ENCODE peak calls at places on chromosomes 12 and 14, in six cellular contexts. One of them, this sample, is unnamed.

GRCh38 chr12:130577348-130577747 is 138.8 kb downstream of the RIMBP2 start:
- DNase-seq in GM12878: no peak
- DNase-seq in HepG2: no peak
- DNase-seq in SK-N-SH: no peak
- DNase-seq in HCT116: no peak
- DNase-seq in H1: no peak
- DNase-seq in this sample: no peak

GRCh38 chr14:91872517-91873470 is 5.5 kb upstream of the TC2N start:
- DNase-seq in H1: no peak
- DNase-seq in GM12878: no peak
- DNase-seq in SK-N-SH: no peak
- DNase-seq in HepG2: no peak
- DNase-seq in HCT116: no peak
- DNase-seq in this sample: peak

GRCh38 chr14:92039073-92039719 is 663 bp downstream of the TRIP11 start:
- DNase-seq in GM12878: no peak
- DNase-seq in H1: peak
- DNase-seq in SK-N-SH: peak
- DNase-seq in HepG2: peak
- DNase-seq in HCT116: peak
- DNase-seq in this sample: peak

GRCh38 chr12:78759387-78759786 is 105.2 kb upstream of the SYT1 start:
- DNase-seq in HepG2: peak
- DNase-seq in GM12878: no peak
- DNase-seq in HCT116: no peak
- DNase-seq in H1: no peak
- DNase-seq in SK-N-SH: no peak
- DNase-seq in this sample: peak

GRCh38 chr14:100668352-100668751 is 58.3 kb upstream of the DLK1 start:
- DNase-seq in SK-N-SH: no peak
- DNase-seq in HCT116: no peak
- DNase-seq in GM12878: no peak
- DNase-seq in HepG2: no peak
- DNase-seq in H1: no peak
- DNase-seq in this sample: no peak

GRCh38 chr14:34324363-34324795 is 137.7 kb downstream of the SPTSSA start:
- DNase-seq in GM12878: no peak
- DNase-seq in SK-N-SH: peak
- DNase-seq in H1: no peak
- DNase-seq in HepG2: peak
- DNase-seq in HCT116: peak
- DNase-seq in this sample: no peak

GRCh38 chr14:60665178-60665555 is 15.9 kb upstream of the SIX1 start:
- DNase-seq in SK-N-SH: no peak
- DNase-seq in HCT116: no peak
- DNase-seq in H1: no peak
- DNase-seq in GM12878: no peak
- DNase-seq in HepG2: peak
- DNase-seq in this sample: no peak

GRCh38 chr14:77026166-77026929 is 2.2 kb downstream of the IRF2BPL start:
- DNase-seq in HepG2: no peak
- DNase-seq in GM12878: no peak
- DNase-seq in H1: no peak
- DNase-seq in HCT116: no peak
- DNase-seq in SK-N-SH: peak
- DNase-seq in this sample: peak

GRCh38 chr14:96816281-96816680 is 19.1 kb downstream of the VRK1 start:
- DNase-seq in GM12878: no peak
- DNase-seq in HepG2: no peak
- DNase-seq in HCT116: no peak
- DNase-seq in H1: no peak
- DNase-seq in SK-N-SH: no peak
- DNase-seq in this sample: no peak

GRCh38 chr12:123601602-123602489 is at the start of gene DDX55:
- DNase-seq in HepG2: peak
- DNase-seq in SK-N-SH: peak
- DNase-seq in GM12878: peak
- DNase-seq in H1: no peak
- DNase-seq in HCT116: peak
- DNase-seq in this sample: peak

GRCh38 chr12:82708507-82708906 is 21.8 kb downstream of the TMTC2 start:
- DNase-seq in SK-N-SH: peak
- DNase-seq in HCT116: no peak
- DNase-seq in HepG2: no peak
- DNase-seq in GM12878: no peak
- DNase-seq in H1: peak
- DNase-seq in this sample: no peak

GRCh38 chr12:65123435-65124063 is 2.4 kb upstream of the WIF1 start:
- DNase-seq in SK-N-SH: peak
- DNase-seq in HepG2: peak
- DNase-seq in GM12878: peak
- DNase-seq in H1: no peak
- DNase-seq in HCT116: no peak
- DNase-seq in this sample: no peak

GRCh38 chr14:49954171-49954631 is 61.3 kb downstream of the ARF6 start:
- DNase-seq in GM12878: no peak
- DNase-seq in H1: no peak
- DNase-seq in HCT116: no peak
- DNase-seq in HepG2: no peak
- DNase-seq in SK-N-SH: no peak
- DNase-seq in this sample: no peak

GRCh38 chr12:73308747-73309146 is 1036.6 kb downstream of the TRHDE start:
- DNase-seq in H1: no peak
- DNase-seq in GM12878: no peak
- DNase-seq in HepG2: no peak
- DNase-seq in HCT116: peak
- DNase-seq in SK-N-SH: no peak
- DNase-seq in this sample: no peak

GRCh38 chr14:95497561-95498011 is 18.9 kb downstream of the SYNE3 start:
- DNase-seq in HCT116: no peak
- DNase-seq in GM12878: no peak
- DNase-seq in SK-N-SH: peak
- DNase-seq in H1: no peak
- DNase-seq in HepG2: no peak
- DNase-seq in this sample: no peak

GRCh38 chr12:2998789-2999264 is 39.6 kb downstream of the TEAD4 start:
- DNase-seq in SK-N-SH: no peak
- DNase-seq in HepG2: no peak
- DNase-seq in HCT116: no peak
- DNase-seq in GM12878: no peak
- DNase-seq in H1: peak
- DNase-seq in this sample: no peak

GRCh38 chr14:56648508-56649301 is 69.1 kb downstream of the TMEM260 start:
- DNase-seq in HCT116: no peak
- DNase-seq in HepG2: no peak
- DNase-seq in SK-N-SH: no peak
- DNase-seq in H1: no peak
- DNase-seq in GM12878: no peak
- DNase-seq in this sample: no peak

GRCh38 chr12:1518763-1519516 is 75.4 kb downstream of the FBXL14 start:
- DNase-seq in SK-N-SH: no peak
- DNase-seq in HepG2: peak
- DNase-seq in HCT116: peak
- DNase-seq in GM12878: no peak
- DNase-seq in H1: no peak
- DNase-seq in this sample: no peak

GRCh38 chr12:115872212-115872611 is 405.3 kb downstream of the MED13L start:
- DNase-seq in HCT116: no peak
- DNase-seq in GM12878: no peak
- DNase-seq in H1: no peak
- DNase-seq in HepG2: peak
- DNase-seq in SK-N-SH: no peak
- DNase-seq in this sample: peak

GRCh38 chr12:124419292-124420040 is 124.6 kb downstream of the RFLNA start:
- DNase-seq in H1: no peak
- DNase-seq in HepG2: no peak
- DNase-seq in GM12878: no peak
- DNase-seq in HCT116: no peak
- DNase-seq in SK-N-SH: no peak
- DNase-seq in this sample: no peak

GRCh38 chr14:102695172-102695569 is 82.1 kb upstream of the TRAF3 start:
- DNase-seq in HepG2: no peak
- DNase-seq in GM12878: no peak
- DNase-seq in H1: no peak
- DNase-seq in HCT116: no peak
- DNase-seq in SK-N-SH: no peak
- DNase-seq in this sample: no peak

GRCh38 chr14:56092761-56093160 is 25.4 kb upstream of the PELI2 start:
- DNase-seq in HepG2: no peak
- DNase-seq in H1: no peak
- DNase-seq in GM12878: no peak
- DNase-seq in HCT116: no peak
- DNase-seq in SK-N-SH: no peak
- DNase-seq in this sample: no peak

GRCh38 chr12:107844312-107844921 is 69.9 kb downstream of the ASCL4 start:
- DNase-seq in SK-N-SH: peak
- DNase-seq in HepG2: no peak
- DNase-seq in HCT116: no peak
- DNase-seq in H1: no peak
- DNase-seq in GM12878: no peak
- DNase-seq in this sample: no peak

GRCh38 chr12:121582583-121583333 is 1.9 kb upstream of the KDM2B start:
- DNase-seq in GM12878: no peak
- DNase-seq in H1: peak
- DNase-seq in HepG2: peak
- DNase-seq in HCT116: no peak
- DNase-seq in SK-N-SH: no peak
- DNase-seq in this sample: no peak

GRCh38 chr12:57881035-57881973 is 34.8 kb upstream of the CTDSP2 start:
- DNase-seq in HCT116: peak
- DNase-seq in HepG2: no peak
- DNase-seq in H1: no peak
- DNase-seq in SK-N-SH: no peak
- DNase-seq in GM12878: no peak
- DNase-seq in this sample: peak

GRCh38 chr12:67042697-67043131 is 226.4 kb upstream of the CAND1 start:
- DNase-seq in HepG2: no peak
- DNase-seq in H1: no peak
- DNase-seq in HCT116: no peak
- DNase-seq in GM12878: no peak
- DNase-seq in SK-N-SH: no peak
- DNase-seq in this sample: no peak

GRCh38 chr12:30696943-30697342 is 1.3 kb upstream of the IPO8 start:
- DNase-seq in GM12878: no peak
- DNase-seq in HCT116: no peak
- DNase-seq in SK-N-SH: no peak
- DNase-seq in HepG2: no peak
- DNase-seq in H1: no peak
- DNase-seq in this sample: no peak

GRCh38 chr12:30696486-30696885 is 817 bp upstream of the IPO8 start:
- DNase-seq in GM12878: no peak
- DNase-seq in SK-N-SH: peak
- DNase-seq in HepG2: no peak
- DNase-seq in HCT116: no peak
- DNase-seq in H1: no peak
- DNase-seq in this sample: no peak

GRCh38 chr12:30701056-30701455 is 5.4 kb upstream of the IPO8 start:
- DNase-seq in HCT116: no peak
- DNase-seq in SK-N-SH: no peak
- DNase-seq in HepG2: no peak
- DNase-seq in H1: no peak
- DNase-seq in GM12878: no peak
- DNase-seq in this sample: no peak

GRCh38 chr12:30698346-30698745 is 2.7 kb upstream of the IPO8 start:
- DNase-seq in GM12878: no peak
- DNase-seq in HCT116: no peak
- DNase-seq in SK-N-SH: no peak
- DNase-seq in HepG2: no peak
- DNase-seq in H1: no peak
- DNase-seq in this sample: no peak

DNA sequence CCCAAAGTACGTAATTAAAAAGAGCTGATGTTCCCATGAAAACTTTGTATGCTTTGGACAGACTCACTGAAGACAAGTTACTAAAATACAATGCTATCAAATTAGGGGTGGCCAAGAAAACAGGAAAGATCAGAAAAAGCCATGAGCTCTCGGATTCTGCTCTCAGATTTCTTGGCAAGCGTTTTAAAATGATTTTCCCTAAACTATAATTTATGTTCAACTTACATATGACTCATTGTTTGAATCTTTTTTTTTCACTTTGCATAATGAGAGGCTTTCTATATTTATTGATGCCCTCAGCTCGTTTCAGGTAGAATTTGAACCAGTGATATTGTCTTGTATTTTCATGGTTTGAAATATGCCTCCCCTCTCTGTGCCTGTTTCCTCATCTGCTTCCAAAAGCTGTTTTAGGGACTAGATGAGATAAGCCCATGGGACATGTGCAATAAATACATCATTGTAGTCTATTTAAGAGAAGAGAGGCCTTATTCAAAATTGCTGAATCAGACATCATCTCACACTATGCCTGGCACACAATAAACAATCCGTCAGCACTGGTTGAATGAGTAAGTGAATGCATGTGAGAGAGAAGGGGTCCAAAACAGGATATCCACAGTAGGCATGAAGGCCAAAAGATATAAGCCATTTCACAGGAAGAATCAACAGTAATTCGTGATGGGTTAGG is 4.7 kb upstream of the IPO8 start:
- DNase-seq in SK-N-SH: no peak
- DNase-seq in HepG2: no peak
- DNase-seq in GM12878: no peak
- DNase-seq in HCT116: no peak
- DNase-seq in H1: no peak
- DNase-seq in this sample: no peak
- TF ChIP-seq JUND in SK-N-SH: peak
- TF ChIP-seq JUND in HepG2: no peak
- TF ChIP-seq JUND in GM12878: no peak
- TF ChIP-seq JUND in HCT116: no peak
- TF ChIP-seq JUND in H1: no peak
- TF ChIP-seq JUND in this sample: no peak

GRCh38 chr14:73755434-73756014 is 41.3 kb upstream of the PNMA1 start:
- DNase-seq in H1: no peak
- DNase-seq in SK-N-SH: no peak
- DNase-seq in GM12878: no peak
- DNase-seq in HepG2: no peak
- DNase-seq in HCT116: no peak
- DNase-seq in this sample: no peak
- TF ChIP-seq JUND in H1: no peak
- TF ChIP-seq JUND in SK-N-SH: no peak
- TF ChIP-seq JUND in GM12878: no peak
- TF ChIP-seq JUND in HepG2: no peak
- TF ChIP-seq JUND in HCT116: no peak
- TF ChIP-seq JUND in this sample: no peak

DNA sequence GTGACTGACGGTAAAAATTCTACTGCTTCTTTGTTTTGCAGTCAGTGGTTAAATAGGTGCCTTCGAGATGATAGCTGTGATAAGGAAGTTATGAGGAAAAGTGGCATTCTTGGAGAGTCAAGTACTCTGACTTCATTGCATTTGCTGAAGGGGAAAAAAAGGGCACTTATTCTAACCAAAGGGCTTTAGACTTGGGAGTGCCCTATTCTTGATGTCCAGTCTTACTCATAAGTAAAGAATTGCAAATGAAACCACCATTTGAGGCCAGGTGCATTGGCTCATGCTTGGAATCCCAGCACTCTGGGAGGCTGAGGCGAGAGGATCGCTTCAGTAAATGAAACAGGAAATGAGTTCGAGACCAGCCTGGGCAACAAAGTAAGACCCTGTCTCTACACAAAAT is 40.3 kb downstream of the BRAP start:
- DNase-seq in HepG2: no peak
- DNase-seq in HCT116: no peak
- DNase-seq in GM12878: no peak
- DNase-seq in H1: no peak
- DNase-seq in SK-N-SH: no peak
- DNase-seq in this sample: peak
- TF ChIP-seq JUND in HepG2: no peak
- TF ChIP-seq JUND in HCT116: no peak
- TF ChIP-seq JUND in GM12878: no peak
- TF ChIP-seq JUND in H1: no peak
- TF ChIP-seq JUND in SK-N-SH: no peak
- TF ChIP-seq JUND in this sample: peak

GRCh38 chr14:24986206-24986893 is 63.6 kb downstream of the STXBP6 start:
- DNase-seq in GM12878: no peak
- DNase-seq in HepG2: no peak
- DNase-seq in SK-N-SH: no peak
- DNase-seq in H1: no peak
- DNase-seq in HCT116: no peak
- DNase-seq in this sample: no peak
- TF ChIP-seq JUND in GM12878: no peak
- TF ChIP-seq JUND in HepG2: no peak
- TF ChIP-seq JUND in SK-N-SH: no peak
- TF ChIP-seq JUND in H1: no peak
- TF ChIP-seq JUND in HCT116: no peak
- TF ChIP-seq JUND in this sample: no peak